ENCODE peak calls at places on chromosome 15, in four cellular contexts. One of them, this sample, is unnamed.

GRCh38 chr15:53116169-53116568 is 326.0 kb upstream of the ONECUT1 start:
- DNase-seq in astrocyte of the spinal cord: no peak
- DNase-seq in activated CD4-positive, alpha-beta T cell treated with anti-CD3 and anti-CD28 coated beads, Interleukin-2, amount 10 ng/mL, durations not matched to agents 7 days and 5 days: no peak
- DNase-seq in NCI-H2029: no peak
- DNase-seq in this sample: no peak

GRCh38 chr15:82044373-82045178 is 1.2 kb downstream of the MEX3B start:
- DNase-seq in astrocyte of the spinal cord: peak
- DNase-seq in activated CD4-positive, alpha-beta T cell treated with anti-CD3 and anti-CD28 coated beads, Interleukin-2, amount 10 ng/mL, durations not matched to agents 7 days and 5 days: peak
- DNase-seq in NCI-H2029: peak
- DNase-seq in this sample: peak

GRCh38 chr15:74383695-74384565 is 16.5 kb upstream of the CYP11A1 start:
- DNase-seq in astrocyte of the spinal cord: no peak
- DNase-seq in activated CD4-positive, alpha-beta T cell treated with anti-CD3 and anti-CD28 coated beads, Interleukin-2, amount 10 ng/mL, durations not matched to agents 7 days and 5 days: peak
- DNase-seq in NCI-H2029: no peak
- DNase-seq in this sample: peak

GRCh38 chr15:51970981-51971352 is 611 bp downstream of the LEO1 start:
- DNase-seq in astrocyte of the spinal cord: no peak
- DNase-seq in activated CD4-positive, alpha-beta T cell treated with anti-CD3 and anti-CD28 coated beads, Interleukin-2, amount 10 ng/mL, durations not matched to agents 7 days and 5 days: no peak
- DNase-seq in NCI-H2029: no peak
- DNase-seq in this sample: no peak

GRCh38 chr15:70605606-70606410 is 157.6 kb downstream of the UACA start:
- DNase-seq in astrocyte of the spinal cord: peak
- DNase-seq in activated CD4-positive, alpha-beta T cell treated with anti-CD3 and anti-CD28 coated beads, Interleukin-2, amount 10 ng/mL, durations not matched to agents 7 days and 5 days: no peak
- DNase-seq in NCI-H2029: peak
- DNase-seq in this sample: no peak

GRCh38 chr15:80003171-80003570 is 32.2 kb upstream of the BCL2A1 start:
- DNase-seq in astrocyte of the spinal cord: no peak
- DNase-seq in activated CD4-positive, alpha-beta T cell treated with anti-CD3 and anti-CD28 coated beads, Interleukin-2, amount 10 ng/mL, durations not matched to agents 7 days and 5 days: no peak
- DNase-seq in NCI-H2029: no peak
- DNase-seq in this sample: no peak

GRCh38 chr15:35470441-35470840 is 75.5 kb downstream of the DPH6 start:
- DNase-seq in astrocyte of the spinal cord: no peak
- DNase-seq in activated CD4-positive, alpha-beta T cell treated with anti-CD3 and anti-CD28 coated beads, Interleukin-2, amount 10 ng/mL, durations not matched to agents 7 days and 5 days: no peak
- DNase-seq in NCI-H2029: no peak
- DNase-seq in this sample: no peak

GRCh38 chr15:59298255-59298856 is 74.3 kb downstream of the MYO1E start:
- DNase-seq in astrocyte of the spinal cord: no peak
- DNase-seq in activated CD4-positive, alpha-beta T cell treated with anti-CD3 and anti-CD28 coated beads, Interleukin-2, amount 10 ng/mL, durations not matched to agents 7 days and 5 days: no peak
- DNase-seq in NCI-H2029: no peak
- DNase-seq in this sample: peak

GRCh38 chr15:67879440-67880129 is 39.7 kb upstream of the RNU6-1 start:
- DNase-seq in astrocyte of the spinal cord: no peak
- DNase-seq in activated CD4-positive, alpha-beta T cell treated with anti-CD3 and anti-CD28 coated beads, Interleukin-2, amount 10 ng/mL, durations not matched to agents 7 days and 5 days: no peak
- DNase-seq in NCI-H2029: no peak
- DNase-seq in this sample: no peak

GRCh38 chr15:98954411-98954810 is 53.2 kb downstream of the PGPEP1L start:
- DNase-seq in astrocyte of the spinal cord: peak
- DNase-seq in activated CD4-positive, alpha-beta T cell treated with anti-CD3 and anti-CD28 coated beads, Interleukin-2, amount 10 ng/mL, durations not matched to agents 7 days and 5 days: no peak
- DNase-seq in NCI-H2029: peak
- DNase-seq in this sample: no peak

GRCh38 chr15:89115547-89115946 is 27.3 kb downstream of the ABHD2 start:
- DNase-seq in astrocyte of the spinal cord: peak
- DNase-seq in activated CD4-positive, alpha-beta T cell treated with anti-CD3 and anti-CD28 coated beads, Interleukin-2, amount 10 ng/mL, durations not matched to agents 7 days and 5 days: no peak
- DNase-seq in NCI-H2029: peak
- DNase-seq in this sample: no peak

GRCh38 chr15:63663906-63664305 is 66.7 kb downstream of the FBXL22 start:
- DNase-seq in astrocyte of the spinal cord: no peak
- DNase-seq in activated CD4-positive, alpha-beta T cell treated with anti-CD3 and anti-CD28 coated beads, Interleukin-2, amount 10 ng/mL, durations not matched to agents 7 days and 5 days: no peak
- DNase-seq in NCI-H2029: no peak
- DNase-seq in this sample: no peak

GRCh38 chr15:67968564-67969440 is 85.3 kb upstream of the PIAS1 start:
- DNase-seq in astrocyte of the spinal cord: no peak
- DNase-seq in activated CD4-positive, alpha-beta T cell treated with anti-CD3 and anti-CD28 coated beads, Interleukin-2, amount 10 ng/mL, durations not matched to agents 7 days and 5 days: no peak
- DNase-seq in NCI-H2029: no peak
- DNase-seq in this sample: no peak

GRCh38 chr15:36479200-36479896 is 100.1 kb upstream of the CDIN1 start:
- DNase-seq in astrocyte of the spinal cord: no peak
- DNase-seq in activated CD4-positive, alpha-beta T cell treated with anti-CD3 and anti-CD28 coated beads, Interleukin-2, amount 10 ng/mL, durations not matched to agents 7 days and 5 days: no peak
- DNase-seq in NCI-H2029: no peak
- DNase-seq in this sample: no peak

GRCh38 chr15:68341851-68342336 is 64.3 kb downstream of the FEM1B start:
- DNase-seq in astrocyte of the spinal cord: peak
- DNase-seq in activated CD4-positive, alpha-beta T cell treated with anti-CD3 and anti-CD28 coated beads, Interleukin-2, amount 10 ng/mL, durations not matched to agents 7 days and 5 days: no peak
- DNase-seq in NCI-H2029: no peak
- DNase-seq in this sample: no peak

GRCh38 chr15:61049934-61050333 is 179.2 kb downstream of the RORA start:
- DNase-seq in astrocyte of the spinal cord: peak
- DNase-seq in activated CD4-positive, alpha-beta T cell treated with anti-CD3 and anti-CD28 coated beads, Interleukin-2, amount 10 ng/mL, durations not matched to agents 7 days and 5 days: no peak
- DNase-seq in NCI-H2029: no peak
- DNase-seq in this sample: no peak

GRCh38 chr15:79068790-79069189 is 21.8 kb downstream of the RASGRF1 start:
- DNase-seq in astrocyte of the spinal cord: no peak
- DNase-seq in activated CD4-positive, alpha-beta T cell treated with anti-CD3 and anti-CD28 coated beads, Interleukin-2, amount 10 ng/mL, durations not matched to agents 7 days and 5 days: no peak
- DNase-seq in NCI-H2029: no peak
- DNase-seq in this sample: no peak

GRCh38 chr15:51680316-51680715 is 987 bp upstream of the SCG3 start:
- DNase-seq in astrocyte of the spinal cord: no peak
- DNase-seq in activated CD4-positive, alpha-beta T cell treated with anti-CD3 and anti-CD28 coated beads, Interleukin-2, amount 10 ng/mL, durations not matched to agents 7 days and 5 days: no peak
- DNase-seq in NCI-H2029: no peak
- DNase-seq in this sample: no peak

GRCh38 chr15:76386926-76387325 is 50.4 kb downstream of the ISL2 start:
- DNase-seq in astrocyte of the spinal cord: no peak
- DNase-seq in activated CD4-positive, alpha-beta T cell treated with anti-CD3 and anti-CD28 coated beads, Interleukin-2, amount 10 ng/mL, durations not matched to agents 7 days and 5 days: no peak
- DNase-seq in NCI-H2029: no peak
- DNase-seq in this sample: no peak